ENCODE peak calls at places on chromosomes 3 and 15, in nine cellular contexts. T is cardiac muscle cell, Y is H9, I is HCT116, Q is brain microvascular endothelial cell, K is right lobe of liver, J is GM23248, L is PC-3, Z is body of pancreas. U is an unnamed sample.

GRCh38 chr3:15952543-15953175 is 154.9 kb upstream of the ANKRD28 start:
- DNase-seq in Y (no peak), Q (no peak), K (no peak), J (peak), L (no peak), Z (no peak), T (no peak), I (no peak), U (no peak)

GRCh38 chr3:179558742-179559364 is 3.9 kb upstream of the ACTL6A start:
- DNase-seq in L (peak), Y (peak), I (peak), K (no peak), T (peak), J (peak), Q (peak), Z (peak), U (no peak)

GRCh38 chr3:62982795-62983455 is 107.7 kb upstream of the CADPS start:
- DNase-seq in T (no peak), Y (peak), J (no peak), K (no peak), I (no peak), L (no peak), Z (no peak), Q (no peak), U (no peak)

GRCh38 chr3:149599236-149599635 is 58.6 kb downstream of the WWTR1 start:
- DNase-seq in Y (no peak), T (no peak), K (no peak), Q (no peak), L (no peak), I (no peak), Z (no peak), J (no peak), U (no peak)

GRCh38 chr15:58957101-58957973 is 23.9 kb upstream of the SLTM start:
- DNase-seq in J (peak), Y (peak), T (peak), K (no peak), Z (peak), L (peak), I (peak), Q (peak), U (no peak)

GRCh38 chr3:172073262-172073915 is 34.0 kb downstream of the FNDC3B start:
- DNase-seq in Q (no peak), I (no peak), Y (no peak), T (no peak), Z (no peak), K (no peak), J (no peak), L (no peak), U (no peak)

GRCh38 chr3:193572426-193572908 is 17.8 kb upstream of the ATP13A4 start:
- DNase-seq in I (peak), K (no peak), T (peak), Y (peak), J (peak), Z (peak), L (peak), Q (peak), U (no peak)

GRCh38 chr3:55313701-55314100 is 173.4 kb downstream of the WNT5A start:
- DNase-seq in T (no peak), J (no peak), L (peak), I (no peak), Y (no peak), K (no peak), Z (no peak), Q (no peak), U (no peak)

GRCh38 chr3:37279226-37279625 is 104.8 kb upstream of the LRRFIP2 start:
- DNase-seq in L (no peak), Q (no peak), K (no peak), J (peak), I (no peak), T (no peak), Y (no peak), Z (no peak), U (no peak)

GRCh38 chr3:49636883-49637609 is 37.1 kb upstream of the APEH start:
- DNase-seq in Z (no peak), Q (no peak), K (no peak), T (no peak), L (peak), Y (no peak), I (no peak), J (no peak), U (peak)

GRCh38 chr3:148772835-148773234 is 54.8 kb upstream of the CPB1 start:
- DNase-seq in I (no peak), K (no peak), T (no peak), Q (no peak), Y (no peak), L (no peak), J (no peak), Z (no peak), U (no peak)

GRCh38 chr3:51705276-51706020 is 1.4 kb upstream of the GRM2 start:
- DNase-seq in Q (no peak), K (peak), J (no peak), I (no peak), Y (no peak), L (no peak), Z (peak), T (no peak), U (no peak)

GRCh38 chr3:101303089-101303731 is 17.2 kb downstream of the IMPG2 start:
- DNase-seq in Z (no peak), Y (no peak), J (peak), T (no peak), L (peak), I (no peak), K (no peak), Q (no peak), U (peak)

GRCh38 chr15:66778716-66779115 is 76.7 kb downstream of the SMAD6 start:
- DNase-seq in Q (no peak), J (no peak), T (no peak), K (no peak), Y (no peak), L (no peak), I (no peak), Z (no peak), U (no peak)

GRCh38 chr3:142645236-142645793 is 49.1 kb downstream of the PLS1 start:
- DNase-seq in L (peak), T (no peak), Y (no peak), K (no peak), I (peak), J (peak), Q (peak), Z (no peak), U (peak)

GRCh38 chr3:194276768-194277546 is 74.2 kb downstream of the CPN2 start:
- DNase-seq in Q (no peak), T (no peak), Y (peak), L (no peak), J (peak), K (peak), I (no peak), Z (peak), U (no peak)

GRCh38 chr15:76903251-76903681 is 1.9 kb downstream of the SCAPER start:
- DNase-seq in L (peak), Q (peak), I (peak), Z (no peak), J (peak), Y (no peak), K (no peak), T (peak), U (no peak)

GRCh38 chr3:130276203-130276803 is 69.2 kb upstream of the COL6A5 start:
- DNase-seq in T (peak), Q (peak), L (peak), Z (no peak), Y (no peak), K (no peak), I (peak), J (peak), U (peak)

GRCh38 chr3:107953707-107954106 is 137.1 kb downstream of the CD47 start:
- DNase-seq in Z (no peak), I (no peak), K (no peak), Y (no peak), L (no peak), J (no peak), T (no peak), Q (no peak), U (no peak)

GRCh38 chr3:30199096-30199734 is 407.2 kb upstream of the TGFBR2 start:
- DNase-seq in Y (peak), Q (peak), K (peak), T (peak), L (peak), J (peak), Z (peak), I (peak), U (no peak)

GRCh38 chr3:177237206-177237605 is 39.9 kb upstream of the TBL1XR1 start:
- DNase-seq in T (no peak), I (no peak), L (peak), Z (no peak), J (peak), Q (no peak), Y (no peak), K (no peak), U (no peak)

GRCh38 chr15:40242216-40242599 is 3.3 kb downstream of the PAK6 start:
- DNase-seq in Q (no peak), Y (no peak), T (no peak), L (no peak), I (no peak), Z (no peak), J (no peak), K (no peak), U (no peak)

GRCh38 chr3:173793963-173794362 is 396.4 kb downstream of the NLGN1 start:
- DNase-seq in J (no peak), Z (no peak), T (no peak), Q (no peak), L (peak), I (no peak), Y (no peak), K (no peak), U (no peak)

GRCh38 chr3:141659821-141660597 is 78.1 kb upstream of the RNF7 start:
- DNase-seq in Q (peak), J (peak), K (peak), L (peak), T (peak), I (no peak), Z (peak), Y (peak), U (no peak)

GRCh38 chr15:39874890-39875549 is 45.0 kb downstream of the GPR176 start:
- DNase-seq in K (no peak), Z (peak), Q (peak), J (peak), I (peak), T (peak), L (peak), Y (no peak), U (no peak)

GRCh38 chr3:138384971-138385370 is 36.6 kb downstream of the MRAS start:
- DNase-seq in T (no peak), L (no peak), J (no peak), I (no peak), Q (no peak), K (no peak), Z (no peak), Y (no peak), U (no peak)

GRCh38 chr3:43023066-43023465 is 44.0 kb downstream of the GASK1A start:
- DNase-seq in K (no peak), Y (no peak), T (no peak), Q (no peak), Z (no peak), J (no peak), I (no peak), L (no peak), U (no peak)

GRCh38 chr3:69741057-69741830 is 2.0 kb downstream of the MITF start:
- DNase-seq in T (no peak), L (no peak), Z (no peak), K (no peak), Y (no peak), I (no peak), J (no peak), Q (no peak), U (no peak)
- H3K27ac ChIP-seq in T (peak), L (no peak), Z (no peak), K (no peak), Y (no peak), I (no peak), J (no peak), Q (no peak), U (no peak)

GRCh38 chr3:160564949-160565441 is 376 bp downstream of the KPNA4 start:
- DNase-seq in Z (peak), I (peak), T (peak), Q (peak), K (peak), Y (peak), J (peak), L (peak), U (no peak)
- H3K27ac ChIP-seq in Z (peak), I (peak), T (peak), Q (peak), K (peak), Y (no peak), J (peak), L (peak), U (peak)

DNA sequence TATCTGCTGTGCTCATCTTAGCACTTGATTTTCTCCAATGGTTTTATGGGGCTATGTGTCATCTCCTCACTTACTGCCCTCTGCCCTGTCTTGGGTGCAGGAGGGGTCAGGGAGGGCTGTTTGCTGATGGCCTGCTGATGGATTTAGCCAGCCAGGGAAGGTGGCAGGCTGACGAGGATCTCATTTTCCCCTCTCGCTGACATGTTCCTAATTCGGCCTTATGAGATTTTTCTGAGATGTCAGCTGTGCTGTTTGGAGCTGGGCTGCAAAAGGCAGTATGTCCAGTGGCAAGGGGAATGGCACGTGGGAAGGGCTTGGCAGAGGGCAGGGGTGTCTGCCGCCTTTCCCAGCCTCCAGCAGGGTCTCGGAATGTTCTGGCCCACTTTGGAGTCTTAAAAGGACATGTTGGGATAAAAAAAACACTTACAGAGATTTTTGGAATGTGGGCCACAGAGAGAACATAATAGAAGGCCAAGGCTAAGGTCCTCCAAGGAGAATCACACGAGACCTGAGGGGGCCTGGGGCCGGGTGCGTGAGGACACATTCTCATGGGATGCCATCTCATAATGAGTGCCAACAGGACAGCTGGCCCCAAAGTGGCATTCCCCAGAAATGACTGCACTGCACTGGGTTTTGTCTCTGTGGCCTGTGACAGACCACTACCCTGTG is 303.8 kb downstream of the TLE3 start:
- DNase-seq in J (peak), Z (no peak), Y (peak), I (no peak), Q (no peak), L (no peak), T (no peak), K (no peak), U (no peak)
- H3K27ac ChIP-seq in J (no peak), Z (peak), Y (no peak), I (no peak), Q (no peak), L (no peak), T (no peak), K (no peak), U (no peak)

GRCh38 chr3:168581718-168582332 is 486.1 kb upstream of the GOLIM4 start:
- DNase-seq in K (no peak), L (no peak), Q (no peak), T (no peak), I (no peak), J (no peak), Z (no peak), Y (peak), U (no peak)

GRCh38 chr3:168585544-168585943 is 489.8 kb upstream of the GOLIM4 start:
- DNase-seq in I (no peak), J (no peak), Y (no peak), K (no peak), Z (no peak), T (no peak), L (no peak), Q (no peak), U (no peak)

GRCh38 chr3:168579010-168579409 is 483.3 kb upstream of the GOLIM4 start:
- DNase-seq in L (no peak), Y (no peak), Z (no peak), J (no peak), Q (no peak), T (no peak), K (no peak), I (no peak), U (no peak)

GRCh38 chr3:168582503-168582902 is 486.8 kb upstream of the GOLIM4 start:
- DNase-seq in J (no peak), K (no peak), Q (no peak), Z (no peak), I (no peak), Y (no peak), T (no peak), L (no peak), U (no peak)
- H3K27ac ChIP-seq in J (no peak), K (no peak), Q (no peak), Z (no peak), I (no peak), Y (no peak), T (no peak), L (no peak), U (no peak)

GRCh38 chr15:61545763-61546162 is 316.7 kb upstream of the RORA start:
- DNase-seq in I (no peak), J (no peak), Y (no peak), L (no peak), Q (no peak), K (no peak), T (peak), Z (no peak), U (no peak)
- H3K27ac ChIP-seq in I (no peak), J (no peak), Y (no peak), L (no peak), Q (no peak), K (no peak), T (no peak), Z (no peak), U (no peak)

U was measured in epithelial cell of prostate.